ENCODE peak calls at places on chromosomes 12 and 14, in ten cellular contexts. One of them, this sample, is unnamed.

GRCh38 chr14:101114726-101115481 is 211.4 kb upstream of the RTL1 start:
- DNase-seq in fibroblast of villous mesenchyme: no peak
- DNase-seq in HFF-Myc: no peak
- DNase-seq in fibroblast of the aortic adventitia: no peak
- DNase-seq in astrocyte: no peak
- DNase-seq in RWPE2: no peak
- DNase-seq in sigmoid colon: peak
- DNase-seq in cardiac muscle cell: no peak
- DNase-seq in heart right ventricle: no peak
- DNase-seq in tibial artery: no peak
- DNase-seq in this sample: no peak

GRCh38 chr14:95609398-95609990 is 74.6 kb downstream of the GLRX5 start:
- DNase-seq in sigmoid colon: no peak
- DNase-seq in astrocyte: no peak
- DNase-seq in tibial artery: no peak
- DNase-seq in fibroblast of villous mesenchyme: peak
- DNase-seq in HFF-Myc: no peak
- DNase-seq in heart right ventricle: peak
- DNase-seq in fibroblast of the aortic adventitia: peak
- DNase-seq in RWPE2: no peak
- DNase-seq in cardiac muscle cell: peak
- DNase-seq in this sample: peak

GRCh38 chr14:64786296-64787149 is 82.3 kb downstream of the PLEKHG3 start:
- DNase-seq in fibroblast of villous mesenchyme: peak
- DNase-seq in tibial artery: peak
- DNase-seq in astrocyte: peak
- DNase-seq in RWPE2: no peak
- DNase-seq in sigmoid colon: no peak
- DNase-seq in heart right ventricle: no peak
- DNase-seq in fibroblast of the aortic adventitia: peak
- DNase-seq in HFF-Myc: no peak
- DNase-seq in cardiac muscle cell: peak
- DNase-seq in this sample: no peak

GRCh38 chr12:25025260-25025659 is 76.4 kb upstream of the BCAT1 start:
- DNase-seq in astrocyte: no peak
- DNase-seq in RWPE2: no peak
- DNase-seq in HFF-Myc: no peak
- DNase-seq in heart right ventricle: no peak
- DNase-seq in fibroblast of the aortic adventitia: no peak
- DNase-seq in sigmoid colon: no peak
- DNase-seq in fibroblast of villous mesenchyme: no peak
- DNase-seq in cardiac muscle cell: no peak
- DNase-seq in tibial artery: no peak
- DNase-seq in this sample: no peak

GRCh38 chr12:57887631-57888406 is 41.3 kb upstream of the CTDSP2 start:
- DNase-seq in cardiac muscle cell: peak
- DNase-seq in heart right ventricle: no peak
- DNase-seq in sigmoid colon: no peak
- DNase-seq in tibial artery: peak
- DNase-seq in astrocyte: peak
- DNase-seq in fibroblast of villous mesenchyme: peak
- DNase-seq in HFF-Myc: no peak
- DNase-seq in RWPE2: no peak
- DNase-seq in fibroblast of the aortic adventitia: peak
- DNase-seq in this sample: no peak

GRCh38 chr14:35286707-35287106 is 5.5 kb upstream of the PSMA6 start:
- DNase-seq in RWPE2: no peak
- DNase-seq in HFF-Myc: no peak
- DNase-seq in sigmoid colon: no peak
- DNase-seq in tibial artery: no peak
- DNase-seq in heart right ventricle: no peak
- DNase-seq in fibroblast of the aortic adventitia: no peak
- DNase-seq in cardiac muscle cell: no peak
- DNase-seq in astrocyte: no peak
- DNase-seq in fibroblast of villous mesenchyme: no peak
- DNase-seq in this sample: no peak

GRCh38 chr14:106528717-106529116 is 1002.3 kb downstream of the TMEM121 start:
- DNase-seq in heart right ventricle: no peak
- DNase-seq in tibial artery: no peak
- DNase-seq in cardiac muscle cell: no peak
- DNase-seq in fibroblast of villous mesenchyme: no peak
- DNase-seq in fibroblast of the aortic adventitia: no peak
- DNase-seq in HFF-Myc: no peak
- DNase-seq in astrocyte: no peak
- DNase-seq in sigmoid colon: no peak
- DNase-seq in RWPE2: no peak
- DNase-seq in this sample: no peak

GRCh38 chr14:85762523-85762922 is 232.6 kb downstream of the FLRT2 start:
- DNase-seq in tibial artery: no peak
- DNase-seq in fibroblast of the aortic adventitia: no peak
- DNase-seq in cardiac muscle cell: no peak
- DNase-seq in astrocyte: no peak
- DNase-seq in HFF-Myc: peak
- DNase-seq in sigmoid colon: no peak
- DNase-seq in heart right ventricle: no peak
- DNase-seq in fibroblast of villous mesenchyme: no peak
- DNase-seq in RWPE2: no peak
- DNase-seq in this sample: no peak

GRCh38 chr14:71473843-71474242 is 458.4 kb upstream of the RGS6 start:
- DNase-seq in fibroblast of villous mesenchyme: no peak
- DNase-seq in fibroblast of the aortic adventitia: no peak
- DNase-seq in tibial artery: no peak
- DNase-seq in sigmoid colon: no peak
- DNase-seq in cardiac muscle cell: no peak
- DNase-seq in HFF-Myc: no peak
- DNase-seq in astrocyte: no peak
- DNase-seq in RWPE2: no peak
- DNase-seq in heart right ventricle: no peak
- DNase-seq in this sample: no peak

GRCh38 chr12:20390846-20391245 is 22.5 kb downstream of the PDE3A start:
- DNase-seq in HFF-Myc: no peak
- DNase-seq in fibroblast of the aortic adventitia: no peak
- DNase-seq in RWPE2: no peak
- DNase-seq in sigmoid colon: no peak
- DNase-seq in astrocyte: no peak
- DNase-seq in cardiac muscle cell: no peak
- DNase-seq in tibial artery: no peak
- DNase-seq in fibroblast of villous mesenchyme: no peak
- DNase-seq in heart right ventricle: no peak
- DNase-seq in this sample: no peak

GRCh38 chr12:59036973-59037807 is 116.9 kb upstream of the LRIG3 start:
- DNase-seq in fibroblast of the aortic adventitia: peak
- DNase-seq in sigmoid colon: no peak
- DNase-seq in RWPE2: no peak
- DNase-seq in heart right ventricle: no peak
- DNase-seq in HFF-Myc: peak
- DNase-seq in fibroblast of villous mesenchyme: peak
- DNase-seq in tibial artery: no peak
- DNase-seq in astrocyte: peak
- DNase-seq in cardiac muscle cell: peak
- DNase-seq in this sample: no peak

GRCh38 chr12:112179936-112180335 is 54.6 kb downstream of the TRAFD1 start:
- DNase-seq in fibroblast of villous mesenchyme: no peak
- DNase-seq in heart right ventricle: no peak
- DNase-seq in tibial artery: peak
- DNase-seq in astrocyte: no peak
- DNase-seq in fibroblast of the aortic adventitia: no peak
- DNase-seq in sigmoid colon: no peak
- DNase-seq in cardiac muscle cell: no peak
- DNase-seq in HFF-Myc: no peak
- DNase-seq in RWPE2: no peak
- DNase-seq in this sample: no peak

GRCh38 chr14:75303415-75303814 is 24.8 kb downstream of the FOS start:
- DNase-seq in HFF-Myc: no peak
- DNase-seq in heart right ventricle: no peak
- DNase-seq in astrocyte: peak
- DNase-seq in fibroblast of the aortic adventitia: peak
- DNase-seq in RWPE2: no peak
- DNase-seq in tibial artery: peak
- DNase-seq in sigmoid colon: peak
- DNase-seq in cardiac muscle cell: peak
- DNase-seq in fibroblast of villous mesenchyme: peak
- DNase-seq in this sample: peak

GRCh38 chr14:95535226-95536021 is 574 bp downstream of the GLRX5 start:
- DNase-seq in fibroblast of the aortic adventitia: no peak
- DNase-seq in fibroblast of villous mesenchyme: no peak
- DNase-seq in sigmoid colon: no peak
- DNase-seq in astrocyte: no peak
- DNase-seq in RWPE2: peak
- DNase-seq in cardiac muscle cell: no peak
- DNase-seq in HFF-Myc: no peak
- DNase-seq in heart right ventricle: no peak
- DNase-seq in tibial artery: no peak
- DNase-seq in this sample: peak

GRCh38 chr14:78581222-78581621 is 411.0 kb downstream of the NRXN3 start:
- DNase-seq in sigmoid colon: no peak
- DNase-seq in fibroblast of villous mesenchyme: no peak
- DNase-seq in tibial artery: no peak
- DNase-seq in HFF-Myc: no peak
- DNase-seq in heart right ventricle: no peak
- DNase-seq in cardiac muscle cell: no peak
- DNase-seq in astrocyte: no peak
- DNase-seq in fibroblast of the aortic adventitia: no peak
- DNase-seq in RWPE2: no peak
- DNase-seq in this sample: no peak

DNA sequence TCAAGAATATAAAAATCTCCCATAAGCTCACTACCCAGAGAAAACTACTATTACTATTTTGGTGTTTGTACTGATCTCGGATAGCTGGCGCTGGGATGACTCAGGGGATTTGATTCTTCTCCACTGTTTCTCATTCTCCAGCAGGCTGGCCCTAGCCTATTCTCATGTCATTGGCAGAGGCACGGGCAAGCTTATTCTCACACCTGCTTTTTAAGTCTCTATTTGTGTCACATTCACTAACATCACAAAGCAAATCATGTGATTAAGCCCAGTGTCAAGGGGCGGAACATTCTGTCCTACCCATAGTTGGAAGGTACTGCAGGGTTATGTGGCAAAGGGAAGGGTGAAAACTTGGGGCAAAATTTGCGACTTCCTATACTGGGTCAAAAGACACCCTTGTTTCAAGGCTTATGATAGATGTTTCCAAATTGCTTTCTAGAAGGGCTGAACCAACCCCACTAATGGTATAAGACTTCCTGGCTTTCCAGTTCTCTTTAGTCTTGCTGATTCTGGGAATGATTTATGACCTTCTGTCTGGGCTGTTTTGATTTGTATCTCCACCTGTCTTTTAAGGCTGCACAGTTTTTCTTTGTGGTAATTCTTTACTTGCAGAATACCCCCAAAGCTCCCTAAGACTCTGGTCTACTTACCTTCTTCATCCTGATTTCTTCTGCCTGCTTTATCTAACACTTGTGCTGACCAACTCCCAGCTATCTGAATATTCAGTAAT is 406.4 kb downstream of the NRXN3 start:
- DNase-seq in fibroblast of the aortic adventitia: no peak
- DNase-seq in tibial artery: no peak
- DNase-seq in RWPE2: no peak
- DNase-seq in cardiac muscle cell: no peak
- DNase-seq in fibroblast of villous mesenchyme: no peak
- DNase-seq in sigmoid colon: no peak
- DNase-seq in heart right ventricle: no peak
- DNase-seq in HFF-Myc: no peak
- DNase-seq in astrocyte: no peak
- DNase-seq in this sample: no peak
- TF ChIP-seq CTCF in fibroblast of the aortic adventitia: no peak
- TF ChIP-seq CTCF in tibial artery: no peak
- TF ChIP-seq CTCF in RWPE2: no peak
- TF ChIP-seq CTCF in cardiac muscle cell: no peak
- TF ChIP-seq CTCF in fibroblast of villous mesenchyme: no peak
- TF ChIP-seq CTCF in sigmoid colon: no peak
- TF ChIP-seq CTCF in heart right ventricle: no peak
- TF ChIP-seq CTCF in HFF-Myc: no peak
- TF ChIP-seq CTCF in astrocyte: no peak
- TF ChIP-seq CTCF in this sample: no peak

GRCh38 chr14:68844210-68844545 is 51.3 kb upstream of the ZFP36L1 start:
- DNase-seq in fibroblast of villous mesenchyme: no peak
- DNase-seq in RWPE2: no peak
- DNase-seq in HFF-Myc: no peak
- DNase-seq in astrocyte: no peak
- DNase-seq in cardiac muscle cell: no peak
- DNase-seq in heart right ventricle: no peak
- DNase-seq in tibial artery: no peak
- DNase-seq in fibroblast of the aortic adventitia: no peak
- DNase-seq in sigmoid colon: no peak
- DNase-seq in this sample: no peak
- TF ChIP-seq CTCF in fibroblast of villous mesenchyme: no peak
- TF ChIP-seq CTCF in RWPE2: peak
- TF ChIP-seq CTCF in HFF-Myc: no peak
- TF ChIP-seq CTCF in astrocyte: no peak
- TF ChIP-seq CTCF in cardiac muscle cell: no peak
- TF ChIP-seq CTCF in heart right ventricle: no peak
- TF ChIP-seq CTCF in tibial artery: no peak
- TF ChIP-seq CTCF in fibroblast of the aortic adventitia: no peak
- TF ChIP-seq CTCF in sigmoid colon: no peak
- TF ChIP-seq CTCF in this sample: no peak

DNA sequence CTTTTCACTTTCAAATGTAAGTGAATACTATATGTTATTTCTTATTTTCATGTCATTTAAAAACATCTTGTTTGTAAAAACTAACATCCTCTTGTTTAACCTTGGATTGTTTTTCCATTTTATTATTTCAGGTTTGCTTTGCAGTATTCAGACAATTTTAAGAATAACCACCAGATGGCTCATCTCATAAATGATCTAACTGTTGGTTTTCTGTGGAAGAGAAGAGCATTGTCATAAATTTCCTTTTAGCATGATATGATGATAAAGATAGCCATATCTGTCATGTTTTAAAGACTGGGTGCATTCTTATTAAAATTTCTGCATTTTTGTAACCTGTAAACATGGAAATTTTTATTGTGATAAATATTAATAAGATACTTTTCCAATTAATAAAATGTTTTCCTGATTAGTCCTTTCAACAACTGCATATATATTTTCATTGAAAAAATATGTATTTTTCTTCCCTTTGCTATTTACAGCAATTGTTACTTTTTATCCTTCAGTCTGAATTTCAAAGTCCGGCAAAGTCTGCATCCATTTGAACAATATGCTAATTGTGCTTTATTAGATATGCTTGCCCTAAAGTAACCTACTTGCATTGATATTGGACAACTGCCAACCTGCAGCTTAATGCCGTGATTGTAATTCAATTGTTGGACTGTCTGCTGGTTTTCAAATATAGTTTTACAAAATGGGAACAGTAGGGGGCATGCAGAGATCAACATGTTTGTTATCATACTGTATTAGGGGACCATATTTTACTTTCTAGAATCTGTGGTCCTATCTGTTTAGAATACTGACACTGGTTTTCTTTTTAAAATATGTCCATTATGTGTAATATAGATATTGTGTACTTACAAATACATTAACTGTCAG is 163.4 kb downstream of the GARIN6 start:
- DNase-seq in sigmoid colon: no peak
- DNase-seq in cardiac muscle cell: peak
- DNase-seq in tibial artery: no peak
- DNase-seq in RWPE2: no peak
- DNase-seq in fibroblast of villous mesenchyme: peak
- DNase-seq in HFF-Myc: no peak
- DNase-seq in fibroblast of the aortic adventitia: peak
- DNase-seq in heart right ventricle: no peak
- DNase-seq in astrocyte: peak
- DNase-seq in this sample: no peak
- TF ChIP-seq CTCF in sigmoid colon: peak
- TF ChIP-seq CTCF in cardiac muscle cell: peak
- TF ChIP-seq CTCF in tibial artery: peak
- TF ChIP-seq CTCF in RWPE2: peak
- TF ChIP-seq CTCF in fibroblast of villous mesenchyme: peak
- TF ChIP-seq CTCF in HFF-Myc: no peak
- TF ChIP-seq CTCF in fibroblast of the aortic adventitia: peak
- TF ChIP-seq CTCF in heart right ventricle: no peak
- TF ChIP-seq CTCF in astrocyte: peak
- TF ChIP-seq CTCF in this sample: peak

GRCh38 chr12:88325076-88325827 is 183.1 kb downstream of the TMTC3 start:
- DNase-seq in RWPE2: no peak
- DNase-seq in sigmoid colon: no peak
- DNase-seq in HFF-Myc: peak
- DNase-seq in tibial artery: no peak
- DNase-seq in fibroblast of the aortic adventitia: peak
- DNase-seq in astrocyte: peak
- DNase-seq in fibroblast of villous mesenchyme: peak
- DNase-seq in cardiac muscle cell: peak
- DNase-seq in heart right ventricle: no peak
- DNase-seq in this sample: no peak
- TF ChIP-seq CTCF in RWPE2: peak
- TF ChIP-seq CTCF in sigmoid colon: no peak
- TF ChIP-seq CTCF in HFF-Myc: no peak
- TF ChIP-seq CTCF in tibial artery: no peak
- TF ChIP-seq CTCF in fibroblast of the aortic adventitia: peak
- TF ChIP-seq CTCF in astrocyte: no peak
- TF ChIP-seq CTCF in fibroblast of villous mesenchyme: peak
- TF ChIP-seq CTCF in cardiac muscle cell: peak
- TF ChIP-seq CTCF in heart right ventricle: no peak
- TF ChIP-seq CTCF in this sample: no peak